ENCODE peak calls at places on chromosome 6, in four cellular contexts. One of them, this sample, is unnamed.

GRCh38 chr6:151675746-151676459 is 131.6 kb upstream of the ESR1 start:
- DNase-seq in activated T-helper 9 cell treated with anti-CD3 and anti-CD28 coated beads, Interleukin-2, amount 50 U/mL, for 16 hours: peak; percentile 15
- DNase-seq in NCI-H1436: peak; percentile 12
- DNase-seq in IMR-90: peak; percentile 4
- DNase-seq in this sample: no peak

GRCh38 chr6:5315883-5316282 is 54.6 kb downstream of the FARS2 start:
- DNase-seq in activated T-helper 9 cell treated with anti-CD3 and anti-CD28 coated beads, Interleukin-2, amount 50 U/mL, for 16 hours: no peak
- DNase-seq in IMR-90: peak; percentile 89
- DNase-seq in NCI-H1436: no peak
- DNase-seq in this sample: no peak

GRCh38 chr6:127300411-127300810 is 33.7 kb downstream of the RNF146 start:
- DNase-seq in activated T-helper 9 cell treated with anti-CD3 and anti-CD28 coated beads, Interleukin-2, amount 50 U/mL, for 16 hours: no peak
- DNase-seq in NCI-H1436: no peak
- DNase-seq in IMR-90: peak; percentile 92
- DNase-seq in this sample: no peak

GRCh38 chr6:8082954-8083858 is 19.0 kb upstream of the BLOC1S5 start:
- DNase-seq in activated T-helper 9 cell treated with anti-CD3 and anti-CD28 coated beads, Interleukin-2, amount 50 U/mL, for 16 hours: no peak
- DNase-seq in NCI-H1436: peak; percentile 7
- DNase-seq in IMR-90: peak; percentile 96
- DNase-seq in this sample: no peak

GRCh38 chr6:134287863-134288537 is 29.9 kb downstream of the SGK1 start:
- DNase-seq in activated T-helper 9 cell treated with anti-CD3 and anti-CD28 coated beads, Interleukin-2, amount 50 U/mL, for 16 hours: no peak
- DNase-seq in IMR-90: peak; percentile 74
- DNase-seq in NCI-H1436: no peak
- DNase-seq in this sample: no peak

GRCh38 chr6:53375851-53376250 is 27.1 kb upstream of the ELOVL5 start:
- DNase-seq in IMR-90: no peak
- DNase-seq in NCI-H1436: no peak
- DNase-seq in activated T-helper 9 cell treated with anti-CD3 and anti-CD28 coated beads, Interleukin-2, amount 50 U/mL, for 16 hours: no peak
- DNase-seq in this sample: no peak

GRCh38 chr6:6366778-6367177 is 46.3 kb upstream of the F13A1 start:
- DNase-seq in IMR-90: no peak
- DNase-seq in NCI-H1436: no peak
- DNase-seq in activated T-helper 9 cell treated with anti-CD3 and anti-CD28 coated beads, Interleukin-2, amount 50 U/mL, for 16 hours: no peak
- DNase-seq in this sample: no peak

GRCh38 chr6:3208096-3208774 is 19.2 kb downstream of the TUBB2B start:
- DNase-seq in activated T-helper 9 cell treated with anti-CD3 and anti-CD28 coated beads, Interleukin-2, amount 50 U/mL, for 16 hours: no peak
- DNase-seq in IMR-90: peak; percentile 95
- DNase-seq in NCI-H1436: no peak
- DNase-seq in this sample: no peak

GRCh38 chr6:136069119-136069518 is 181.0 kb downstream of the MTFR2 start:
- DNase-seq in NCI-H1436: no peak
- DNase-seq in IMR-90: peak; percentile 89
- DNase-seq in activated T-helper 9 cell treated with anti-CD3 and anti-CD28 coated beads, Interleukin-2, amount 50 U/mL, for 16 hours: no peak
- DNase-seq in this sample: no peak

GRCh38 chr6:139019722-139020121 is 8.8 kb upstream of the ABRACL start:
- DNase-seq in activated T-helper 9 cell treated with anti-CD3 and anti-CD28 coated beads, Interleukin-2, amount 50 U/mL, for 16 hours: no peak
- DNase-seq in NCI-H1436: no peak
- DNase-seq in IMR-90: no peak
- DNase-seq in this sample: no peak

GRCh38 chr6:51350308-51350904 is 531.7 kb downstream of the TFAP2B start:
- DNase-seq in activated T-helper 9 cell treated with anti-CD3 and anti-CD28 coated beads, Interleukin-2, amount 50 U/mL, for 16 hours: no peak
- DNase-seq in IMR-90: no peak
- DNase-seq in NCI-H1436: no peak
- DNase-seq in this sample: no peak

GRCh38 chr6:43013020-43013842 is 515 bp downstream of the MEA1 start:
- DNase-seq in NCI-H1436: no peak
- DNase-seq in IMR-90: peak; percentile 21
- DNase-seq in activated T-helper 9 cell treated with anti-CD3 and anti-CD28 coated beads, Interleukin-2, amount 50 U/mL, for 16 hours: no peak
- DNase-seq in this sample: no peak

GRCh38 chr6:13807691-13808090 is 6.7 kb downstream of the MCUR1 start:
- DNase-seq in activated T-helper 9 cell treated with anti-CD3 and anti-CD28 coated beads, Interleukin-2, amount 50 U/mL, for 16 hours: no peak
- DNase-seq in NCI-H1436: no peak
- DNase-seq in IMR-90: no peak
- DNase-seq in this sample: no peak

GRCh38 chr6:135438907-135439535 is 58.5 kb downstream of the AHI1 start:
- DNase-seq in IMR-90: peak; percentile 58
- DNase-seq in activated T-helper 9 cell treated with anti-CD3 and anti-CD28 coated beads, Interleukin-2, amount 50 U/mL, for 16 hours: no peak
- DNase-seq in NCI-H1436: no peak
- DNase-seq in this sample: no peak

GRCh38 chr6:80217799-80218198 is 111.3 kb downstream of the BCKDHB start:
- DNase-seq in activated T-helper 9 cell treated with anti-CD3 and anti-CD28 coated beads, Interleukin-2, amount 50 U/mL, for 16 hours: no peak
- DNase-seq in NCI-H1436: no peak
- DNase-seq in IMR-90: no peak
- DNase-seq in this sample: no peak

GRCh38 chr6:53151676-53152075 is 3.0 kb upstream of the GCM1 start:
- DNase-seq in IMR-90: no peak
- DNase-seq in activated T-helper 9 cell treated with anti-CD3 and anti-CD28 coated beads, Interleukin-2, amount 50 U/mL, for 16 hours: no peak
- DNase-seq in NCI-H1436: no peak
- DNase-seq in this sample: no peak

This sample was measured in nucleus accumbens.